ENCODE peak calls at places on chromosomes 7 and 10, in ten cellular contexts. O is fibroblast of lung, J is cardiac fibroblast, V is Peyer's patch, X is tibial artery, U is HL-60, W is gastrocnemius medialis, G is left ventricle myocardium inferior, B is NB4, I is choroid plexus epithelial cell. T is an unnamed sample.

GRCh38 chr7:78224923-78225322 is 426.4 kb downstream of the PHTF2 start:
- DNase-seq in O (no peak), J (no peak), V (no peak), X (no peak), U (no peak), W (no peak), G (no peak), B (no peak), I (no peak), T (no peak)

GRCh38 chr10:27626821-27627359 is 118.7 kb downstream of the MKX start:
- DNase-seq in O (no peak), J (no peak), V (no peak), X (peak; percentile 41), U (no peak), W (no peak), G (no peak), B (no peak), I (no peak), T (no peak)

GRCh38 chr7:151137076-151137611 is 30.4 kb downstream of the GBX1 start:
- DNase-seq in O (no peak), J (no peak), V (no peak), X (no peak), U (no peak), W (peak; percentile 7), G (no peak), B (no peak), I (no peak), T (no peak)

GRCh38 chr7:39219869-39220268 is 242.2 kb downstream of the POU6F2 start:
- DNase-seq in O (no peak), J (no peak), V (no peak), X (no peak), U (no peak), W (no peak), G (no peak), B (no peak), I (no peak), T (no peak)

GRCh38 chr7:41103331-41103730 is 599.6 kb downstream of the INHBA start:
- DNase-seq in O (no peak), J (no peak), V (no peak), X (no peak), U (no peak), W (no peak), G (no peak), B (no peak), I (peak; percentile 26), T (no peak)

GRCh38 chr7:2018786-2019692 is 213.7 kb downstream of the MAD1L1 start:
- DNase-seq in O (peak; percentile 81), J (peak; percentile 74), V (peak; percentile 48), X (peak; percentile 58), U (peak; percentile 85), W (peak; percentile 12), G (peak; percentile 40), B (peak; percentile 98), I (peak; percentile 64), T (peak; percentile 75)

GRCh38 chr10:112852308-112852707 is 97.7 kb upstream of the TCF7L2 start:
- DNase-seq in O (no peak), J (no peak), V (no peak), X (peak; percentile 44), U (peak; percentile 64), W (peak; percentile 33), G (no peak), B (peak; percentile 58), I (no peak), T (peak; percentile 46)

GRCh38 chr7:25856056-25856780 is 295.8 kb upstream of the NFE2L3 start:
- DNase-seq in O (peak; percentile 78), J (peak; percentile 13), V (no peak), X (peak; percentile 50), U (no peak), W (peak; percentile 33), G (no peak), B (peak; percentile 74), I (peak; percentile 75), T (no peak)

GRCh38 chr7:102992820-102993531 is 80.2 kb downstream of the LRRC17 start:
- DNase-seq in O (no peak), J (peak; percentile 74), V (no peak), X (no peak), U (no peak), W (no peak), G (no peak), B (peak; percentile 60), I (peak; percentile 81), T (peak; percentile 26)

GRCh38 chr10:122460891-122461293 is 461 bp upstream of the HTRA1 start:
- DNase-seq in O (no peak), J (no peak), V (no peak), X (no peak), U (no peak), W (no peak), G (no peak), B (no peak), I (peak; percentile 29), T (peak; percentile 5)

GRCh38 chr7:151738925-151739324 is 138.0 kb downstream of the PRKAG2 start:
- DNase-seq in O (no peak), J (no peak), V (no peak), X (no peak), U (no peak), W (no peak), G (no peak), B (no peak), I (no peak), T (no peak)

GRCh38 chr7:40753455-40753854 is 618.6 kb downstream of the SUGCT start:
- DNase-seq in O (no peak), J (no peak), V (no peak), X (no peak), U (no peak), W (no peak), G (no peak), B (no peak), I (no peak), T (no peak)

GRCh38 chr7:30994206-30995100 is 30.7 kb downstream of the GHRHR start:
- DNase-seq in O (no peak), J (no peak), V (no peak), X (no peak), U (no peak), W (no peak), G (no peak), B (no peak), I (no peak), T (no peak)

GRCh38 chr7:22854158-22855048 is 31.8 kb upstream of the TOMM7 start:
- DNase-seq in O (peak; percentile 90), J (peak; percentile 96), V (peak; percentile 80), X (peak; percentile 94), U (peak; percentile 76), W (peak; percentile 96), G (peak; percentile 92), B (peak; percentile 97), I (peak; percentile 93), T (peak; percentile 89)

GRCh38 chr7:143205560-143206293 is 16.1 kb upstream of the TAS2R40 start:
- DNase-seq in O (no peak), J (no peak), V (no peak), X (peak; percentile 49), U (peak; percentile 91), W (no peak), G (no peak), B (peak; percentile 99), I (no peak), T (peak; percentile 55)

GRCh38 chr10:47277352-47278151 is 22.4 kb upstream of the GDF10 start:
- DNase-seq in O (no peak), J (no peak), V (no peak), X (no peak), U (no peak), W (no peak), G (no peak), B (peak; percentile 26), I (no peak), T (no peak)

GRCh38 chr10:108097258-108097657 is 932.8 kb upstream of the SORCS1 start:
- DNase-seq in O (no peak), J (no peak), V (no peak), X (no peak), U (no peak), W (no peak), G (no peak), B (no peak), I (no peak), T (no peak)

GRCh38 chr10:43061764-43062163 is 15.1 kb upstream of the RET start:
- DNase-seq in O (no peak), J (no peak), V (no peak), X (no peak), U (no peak), W (no peak), G (no peak), B (no peak), I (no peak), T (no peak)

GRCh38 chr10:96025566-96025965 is 17.8 kb upstream of the CCNJ start:
- DNase-seq in O (peak; percentile 2), J (peak; percentile 3), V (no peak), X (no peak), U (peak; percentile 41), W (no peak), G (no peak), B (peak; percentile 45), I (peak; percentile 35), T (no peak)
- TF ChIP-seq CTCF in O (no peak), J (peak; percentile 19), V (peak; percentile 6), X (no peak), U (no peak), W (no peak), G (no peak), B (peak; percentile 34), I (peak; percentile 39), T (no peak)

DNA sequence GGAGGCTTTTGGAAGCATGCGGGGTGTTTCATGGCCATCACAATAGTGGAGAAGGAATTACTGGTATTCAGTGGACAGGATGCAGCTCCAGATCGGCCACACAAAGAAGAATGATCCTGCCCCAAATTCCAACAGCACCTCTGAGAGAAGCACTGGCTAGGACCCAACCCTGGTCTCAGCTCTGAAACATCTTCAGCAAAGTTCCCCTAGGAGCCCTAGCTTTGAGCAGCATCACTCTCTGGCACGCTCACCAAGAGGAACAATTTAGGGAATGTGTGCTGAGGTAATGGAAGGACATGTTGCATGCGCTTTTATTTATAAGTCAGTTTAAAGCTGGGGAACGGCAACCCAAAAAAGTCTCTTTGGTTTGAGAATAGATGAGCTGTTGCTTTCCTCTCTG is 5.5 kb upstream of the OPN1SW start:
- DNase-seq in O (no peak), J (peak; percentile 70), V (no peak), X (no peak), U (no peak), W (peak; percentile 51), G (no peak), B (no peak), I (no peak), T (no peak)
- H3K4me3 ChIP-seq in O (no peak overlapping the region), J (no peak overlapping the region), V (no peak overlapping the region), X (no peak overlapping the region), U (no peak overlapping the region), W (no peak overlapping the region), G (no peak overlapping the region), B (no peak overlapping the region), I (no peak overlapping the region), T (no peak overlapping the region)

GRCh38 chr10:87860156-87860795 is 3.1 kb downstream of the KLLN start:
- DNase-seq in O (peak; percentile 72), J (peak; percentile 68), V (no peak), X (peak; percentile 60), U (peak; percentile 69), W (peak; percentile 44), G (no peak), B (peak; percentile 88), I (peak; percentile 91), T (no peak)
- TF ChIP-seq CTCF in O (peak; percentile 36), J (peak; percentile 41), V (peak; percentile 67), X (peak; percentile 71), U (peak; percentile 59), W (peak; percentile 37), G (peak; percentile 57), B (peak; percentile 69), I (peak; percentile 66), T (peak; percentile 40)

DNA sequence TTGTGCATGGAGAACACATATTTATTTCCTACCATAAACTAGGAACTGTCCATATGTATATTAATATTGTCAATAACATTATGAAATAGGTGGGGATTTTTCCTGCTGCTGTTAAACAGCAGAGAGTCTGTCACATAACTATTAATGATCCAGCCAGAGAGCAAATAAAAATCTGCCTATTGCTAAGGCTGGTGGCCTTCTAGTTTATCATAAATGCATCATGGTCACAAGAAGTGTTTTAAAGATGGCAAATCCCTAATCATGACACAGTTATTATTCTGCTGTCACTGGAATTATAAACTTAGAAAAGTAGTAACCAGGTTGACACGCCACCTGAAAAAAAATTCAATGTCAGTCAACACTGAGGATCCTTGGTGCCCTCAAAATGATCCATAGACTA is 132.3 kb downstream of the HGF start:
- DNase-seq in O (no peak), J (no peak), V (no peak), X (no peak), U (no peak), W (no peak), G (no peak), B (no peak), I (no peak), T (no peak)
- H3K4me3 ChIP-seq in O (no peak overlapping the region), J (no peak overlapping the region), V (no peak overlapping the region), X (no peak overlapping the region), U (no peak overlapping the region), W (no peak overlapping the region), G (no peak overlapping the region), B (no peak overlapping the region), I (no peak overlapping the region), T (no peak overlapping the region)